ENCODE peak calls at places on chromosomes 6 and 20, in four cellular contexts. One of them, this sample, is unnamed.

GRCh38 chr20:62606551-62607201 is 35.6 kb upstream of the SLCO4A1 start:
- DNase-seq in immature natural killer cell: no peak
- DNase-seq in T-helper 1 cell: no peak
- DNase-seq in stimulated activated CD4-positive, alpha-beta T cell treated with anti-CD3 and anti-CD28 coated beads, Interleukin-15, amount 100 ng/mL, for 1 hour: no peak
- DNase-seq in this sample: no peak

GRCh38 chr20:21395666-21396044 is 1.7 kb downstream of the NKX2-4 start:
- DNase-seq in stimulated activated CD4-positive, alpha-beta T cell treated with anti-CD3 and anti-CD28 coated beads, Interleukin-15, amount 100 ng/mL, for 1 hour: no peak
- DNase-seq in immature natural killer cell: peak; percentile 36
- DNase-seq in T-helper 1 cell: peak; percentile 23
- DNase-seq in this sample: no peak

GRCh38 chr6:159467473-159468041 is 225.5 kb downstream of the SOD2 start:
- DNase-seq in immature natural killer cell: no peak
- DNase-seq in stimulated activated CD4-positive, alpha-beta T cell treated with anti-CD3 and anti-CD28 coated beads, Interleukin-15, amount 100 ng/mL, for 1 hour: no peak
- DNase-seq in T-helper 1 cell: no peak
- DNase-seq in this sample: peak; percentile 26

GRCh38 chr20:41169791-41170351 is 32.5 kb downstream of the PLCG1 start:
- DNase-seq in T-helper 1 cell: peak; percentile 8
- DNase-seq in immature natural killer cell: no peak
- DNase-seq in stimulated activated CD4-positive, alpha-beta T cell treated with anti-CD3 and anti-CD28 coated beads, Interleukin-15, amount 100 ng/mL, for 1 hour: no peak
- DNase-seq in this sample: no peak

GRCh38 chr20:25273541-25274358 is 25.9 kb downstream of the PYGB start:
- DNase-seq in stimulated activated CD4-positive, alpha-beta T cell treated with anti-CD3 and anti-CD28 coated beads, Interleukin-15, amount 100 ng/mL, for 1 hour: no peak
- DNase-seq in T-helper 1 cell: no peak
- DNase-seq in immature natural killer cell: no peak
- DNase-seq in this sample: no peak

GRCh38 chr6:40877362-40877761 is 161.7 kb downstream of the UNC5CL start:
- DNase-seq in immature natural killer cell: no peak
- DNase-seq in stimulated activated CD4-positive, alpha-beta T cell treated with anti-CD3 and anti-CD28 coated beads, Interleukin-15, amount 100 ng/mL, for 1 hour: no peak
- DNase-seq in T-helper 1 cell: no peak
- DNase-seq in this sample: no peak

GRCh38 chr20:59790388-59790787 is 143.0 kb downstream of the SYCP2 start:
- DNase-seq in stimulated activated CD4-positive, alpha-beta T cell treated with anti-CD3 and anti-CD28 coated beads, Interleukin-15, amount 100 ng/mL, for 1 hour: no peak
- DNase-seq in immature natural killer cell: no peak
- DNase-seq in T-helper 1 cell: no peak
- DNase-seq in this sample: no peak

GRCh38 chr6:100188754-100189153 is 194.7 kb upstream of the MCHR2 start:
- DNase-seq in T-helper 1 cell: no peak
- DNase-seq in stimulated activated CD4-positive, alpha-beta T cell treated with anti-CD3 and anti-CD28 coated beads, Interleukin-15, amount 100 ng/mL, for 1 hour: no peak
- DNase-seq in immature natural killer cell: no peak
- DNase-seq in this sample: no peak

GRCh38 chr20:32333181-32333987 is 24.7 kb upstream of the ASXL1 start:
- DNase-seq in stimulated activated CD4-positive, alpha-beta T cell treated with anti-CD3 and anti-CD28 coated beads, Interleukin-15, amount 100 ng/mL, for 1 hour: no peak
- DNase-seq in T-helper 1 cell: no peak
- DNase-seq in immature natural killer cell: no peak
- DNase-seq in this sample: peak; percentile 70

GRCh38 chr20:58792426-58792825 is 58.3 kb downstream of the GNAS-AS1 start:
- DNase-seq in immature natural killer cell: no peak
- DNase-seq in stimulated activated CD4-positive, alpha-beta T cell treated with anti-CD3 and anti-CD28 coated beads, Interleukin-15, amount 100 ng/mL, for 1 hour: no peak
- DNase-seq in T-helper 1 cell: no peak
- DNase-seq in this sample: no peak

GRCh38 chr6:6665505-6665904 is 77.0 kb downstream of the LY86 start:
- DNase-seq in immature natural killer cell: no peak
- DNase-seq in T-helper 1 cell: no peak
- DNase-seq in stimulated activated CD4-positive, alpha-beta T cell treated with anti-CD3 and anti-CD28 coated beads, Interleukin-15, amount 100 ng/mL, for 1 hour: no peak
- DNase-seq in this sample: no peak

GRCh38 chr6:89221971-89222887 is 5.1 kb upstream of the GABRR1 start:
- DNase-seq in T-helper 1 cell: no peak
- DNase-seq in immature natural killer cell: no peak
- DNase-seq in stimulated activated CD4-positive, alpha-beta T cell treated with anti-CD3 and anti-CD28 coated beads, Interleukin-15, amount 100 ng/mL, for 1 hour: no peak
- DNase-seq in this sample: no peak

GRCh38 chr20:15604406-15604805 is 968.8 kb downstream of the KIF16B start:
- DNase-seq in T-helper 1 cell: no peak
- DNase-seq in immature natural killer cell: no peak
- DNase-seq in stimulated activated CD4-positive, alpha-beta T cell treated with anti-CD3 and anti-CD28 coated beads, Interleukin-15, amount 100 ng/mL, for 1 hour: no peak
- DNase-seq in this sample: no peak

GRCh38 chr6:67047996-67048395 is 1341.0 kb upstream of the EYS start:
- DNase-seq in T-helper 1 cell: no peak
- DNase-seq in immature natural killer cell: no peak
- DNase-seq in stimulated activated CD4-positive, alpha-beta T cell treated with anti-CD3 and anti-CD28 coated beads, Interleukin-15, amount 100 ng/mL, for 1 hour: no peak
- DNase-seq in this sample: no peak

GRCh38 chr6:132513821-132514545 is 1.1 kb upstream of the STX7 start:
- DNase-seq in T-helper 1 cell: no peak
- DNase-seq in stimulated activated CD4-positive, alpha-beta T cell treated with anti-CD3 and anti-CD28 coated beads, Interleukin-15, amount 100 ng/mL, for 1 hour: no peak
- DNase-seq in immature natural killer cell: no peak
- DNase-seq in this sample: peak; percentile 39

GRCh38 chr6:39850897-39851296 is 58.7 kb downstream of the DAAM2 start:
- DNase-seq in T-helper 1 cell: no peak
- DNase-seq in immature natural killer cell: no peak
- DNase-seq in stimulated activated CD4-positive, alpha-beta T cell treated with anti-CD3 and anti-CD28 coated beads, Interleukin-15, amount 100 ng/mL, for 1 hour: no peak
- DNase-seq in this sample: peak; percentile 34

GRCh38 chr6:169970306-169970988 is 219.0 kb downstream of the ERMARD start:
- DNase-seq in immature natural killer cell: no peak
- DNase-seq in stimulated activated CD4-positive, alpha-beta T cell treated with anti-CD3 and anti-CD28 coated beads, Interleukin-15, amount 100 ng/mL, for 1 hour: no peak
- DNase-seq in T-helper 1 cell: no peak
- DNase-seq in this sample: no peak

GRCh38 chr20:16314320-16314719 is 258.9 kb downstream of the KIF16B start:
- DNase-seq in immature natural killer cell: no peak
- DNase-seq in stimulated activated CD4-positive, alpha-beta T cell treated with anti-CD3 and anti-CD28 coated beads, Interleukin-15, amount 100 ng/mL, for 1 hour: no peak
- DNase-seq in T-helper 1 cell: no peak
- DNase-seq in this sample: no peak

GRCh38 chr20:63935447-63935846 is 20.8 kb downstream of the UCKL1 start:
- DNase-seq in immature natural killer cell: no peak
- DNase-seq in T-helper 1 cell: no peak
- DNase-seq in stimulated activated CD4-positive, alpha-beta T cell treated with anti-CD3 and anti-CD28 coated beads, Interleukin-15, amount 100 ng/mL, for 1 hour: no peak
- DNase-seq in this sample: no peak

GRCh38 chr6:10834823-10835222 is 3.5 kb downstream of the MAK start:
- DNase-seq in immature natural killer cell: no peak
- DNase-seq in T-helper 1 cell: no peak
- DNase-seq in stimulated activated CD4-positive, alpha-beta T cell treated with anti-CD3 and anti-CD28 coated beads, Interleukin-15, amount 100 ng/mL, for 1 hour: no peak
- DNase-seq in this sample: no peak

GRCh38 chr20:21490105-21490504 is 23.8 kb downstream of the NKX2-2 start:
- DNase-seq in immature natural killer cell: no peak
- DNase-seq in T-helper 1 cell: no peak
- DNase-seq in stimulated activated CD4-positive, alpha-beta T cell treated with anti-CD3 and anti-CD28 coated beads, Interleukin-15, amount 100 ng/mL, for 1 hour: no peak
- DNase-seq in this sample: no peak

GRCh38 chr6:168163096-168163731 is 84.2 kb upstream of the FRMD1 start:
- DNase-seq in immature natural killer cell: no peak
- DNase-seq in stimulated activated CD4-positive, alpha-beta T cell treated with anti-CD3 and anti-CD28 coated beads, Interleukin-15, amount 100 ng/mL, for 1 hour: no peak
- DNase-seq in T-helper 1 cell: no peak
- DNase-seq in this sample: no peak

GRCh38 chr6:83853968-83854501 is 875 bp downstream of the RIPPLY2 start:
- DNase-seq in immature natural killer cell: no peak
- DNase-seq in T-helper 1 cell: no peak
- DNase-seq in stimulated activated CD4-positive, alpha-beta T cell treated with anti-CD3 and anti-CD28 coated beads, Interleukin-15, amount 100 ng/mL, for 1 hour: no peak
- DNase-seq in this sample: no peak

GRCh38 chr20:52405417-52405816 is 213.8 kb upstream of the ZFP64 start:
- DNase-seq in immature natural killer cell: peak; percentile 15
- DNase-seq in stimulated activated CD4-positive, alpha-beta T cell treated with anti-CD3 and anti-CD28 coated beads, Interleukin-15, amount 100 ng/mL, for 1 hour: no peak
- DNase-seq in T-helper 1 cell: no peak
- DNase-seq in this sample: peak; percentile 39

GRCh38 chr20:46931699-46932098 is 37.1 kb downstream of the EYA2 start:
- DNase-seq in immature natural killer cell: no peak
- DNase-seq in stimulated activated CD4-positive, alpha-beta T cell treated with anti-CD3 and anti-CD28 coated beads, Interleukin-15, amount 100 ng/mL, for 1 hour: no peak
- DNase-seq in T-helper 1 cell: no peak
- DNase-seq in this sample: no peak

GRCh38 chr6:151723152-151723551 is 84.3 kb upstream of the ESR1 start:
- DNase-seq in immature natural killer cell: no peak
- DNase-seq in T-helper 1 cell: no peak
- DNase-seq in stimulated activated CD4-positive, alpha-beta T cell treated with anti-CD3 and anti-CD28 coated beads, Interleukin-15, amount 100 ng/mL, for 1 hour: no peak
- DNase-seq in this sample: no peak

GRCh38 chr20:25023316-25023715 is 30.8 kb upstream of the APMAP start:
- DNase-seq in T-helper 1 cell: no peak
- DNase-seq in immature natural killer cell: no peak
- DNase-seq in stimulated activated CD4-positive, alpha-beta T cell treated with anti-CD3 and anti-CD28 coated beads, Interleukin-15, amount 100 ng/mL, for 1 hour: no peak
- DNase-seq in this sample: no peak

GRCh38 chr20:60255426-60255825 is 297.2 kb downstream of the CDH26 start:
- DNase-seq in stimulated activated CD4-positive, alpha-beta T cell treated with anti-CD3 and anti-CD28 coated beads, Interleukin-15, amount 100 ng/mL, for 1 hour: no peak
- DNase-seq in immature natural killer cell: no peak
- DNase-seq in T-helper 1 cell: no peak
- DNase-seq in this sample: peak; percentile 35

GRCh38 chr6:110529355-110529754 is 52.9 kb upstream of the SLC22A16 start:
- DNase-seq in stimulated activated CD4-positive, alpha-beta T cell treated with anti-CD3 and anti-CD28 coated beads, Interleukin-15, amount 100 ng/mL, for 1 hour: no peak
- DNase-seq in immature natural killer cell: no peak
- DNase-seq in T-helper 1 cell: no peak
- DNase-seq in this sample: no peak

GRCh38 chr6:137416376-137417109 is 77.7 kb downstream of the OLIG3 start:
- DNase-seq in stimulated activated CD4-positive, alpha-beta T cell treated with anti-CD3 and anti-CD28 coated beads, Interleukin-15, amount 100 ng/mL, for 1 hour: no peak
- DNase-seq in T-helper 1 cell: no peak
- DNase-seq in immature natural killer cell: no peak
- DNase-seq in this sample: peak; percentile 61

GRCh38 chr20:64099086-64099786 is 8.1 kb downstream of the NPBWR2 start:
- DNase-seq in T-helper 1 cell: no peak
- DNase-seq in immature natural killer cell: no peak
- DNase-seq in stimulated activated CD4-positive, alpha-beta T cell treated with anti-CD3 and anti-CD28 coated beads, Interleukin-15, amount 100 ng/mL, for 1 hour: no peak
- DNase-seq in this sample: no peak

GRCh38 chr6:100796049-100796823 is 84.9 kb downstream of the ASCC3 start:
- DNase-seq in stimulated activated CD4-positive, alpha-beta T cell treated with anti-CD3 and anti-CD28 coated beads, Interleukin-15, amount 100 ng/mL, for 1 hour: no peak
- DNase-seq in immature natural killer cell: no peak
- DNase-seq in T-helper 1 cell: no peak
- DNase-seq in this sample: peak; percentile 84

GRCh38 chr6:154520280-154520679 is 9.8 kb upstream of the CNKSR3 start:
- DNase-seq in T-helper 1 cell: no peak
- DNase-seq in immature natural killer cell: no peak
- DNase-seq in stimulated activated CD4-positive, alpha-beta T cell treated with anti-CD3 and anti-CD28 coated beads, Interleukin-15, amount 100 ng/mL, for 1 hour: no peak
- DNase-seq in this sample: no peak

GRCh38 chr20:4713401-4713800 is 8.3 kb upstream of the PRND start:
- DNase-seq in stimulated activated CD4-positive, alpha-beta T cell treated with anti-CD3 and anti-CD28 coated beads, Interleukin-15, amount 100 ng/mL, for 1 hour: no peak
- DNase-seq in immature natural killer cell: no peak
- DNase-seq in T-helper 1 cell: no peak
- DNase-seq in this sample: no peak

GRCh38 chr20:1952737-1953530 is 40.9 kb downstream of the PDYN start:
- DNase-seq in immature natural killer cell: no peak
- DNase-seq in T-helper 1 cell: no peak
- DNase-seq in stimulated activated CD4-positive, alpha-beta T cell treated with anti-CD3 and anti-CD28 coated beads, Interleukin-15, amount 100 ng/mL, for 1 hour: no peak
- DNase-seq in this sample: peak; percentile 93

GRCh38 chr20:31839782-31840487 is 5.5 kb downstream of the FOXS1 start:
- DNase-seq in immature natural killer cell: no peak
- DNase-seq in T-helper 1 cell: no peak
- DNase-seq in stimulated activated CD4-positive, alpha-beta T cell treated with anti-CD3 and anti-CD28 coated beads, Interleukin-15, amount 100 ng/mL, for 1 hour: no peak
- DNase-seq in this sample: no peak

GRCh38 chr6:20924911-20925543 is 390.8 kb downstream of the CDKAL1 start:
- DNase-seq in stimulated activated CD4-positive, alpha-beta T cell treated with anti-CD3 and anti-CD28 coated beads, Interleukin-15, amount 100 ng/mL, for 1 hour: no peak
- DNase-seq in T-helper 1 cell: no peak
- DNase-seq in immature natural killer cell: no peak
- DNase-seq in this sample: no peak

GRCh38 chr20:50824137-50824536 is 29.3 kb downstream of the BCAS4 start:
- DNase-seq in T-helper 1 cell: no peak
- DNase-seq in immature natural killer cell: no peak
- DNase-seq in stimulated activated CD4-positive, alpha-beta T cell treated with anti-CD3 and anti-CD28 coated beads, Interleukin-15, amount 100 ng/mL, for 1 hour: no peak
- DNase-seq in this sample: no peak

GRCh38 chr6:140779991-140780596 is 1352.6 kb upstream of the GJE1 start:
- DNase-seq in immature natural killer cell: no peak
- DNase-seq in stimulated activated CD4-positive, alpha-beta T cell treated with anti-CD3 and anti-CD28 coated beads, Interleukin-15, amount 100 ng/mL, for 1 hour: no peak
- DNase-seq in T-helper 1 cell: no peak
- DNase-seq in this sample: no peak